ENCODE peak calls at places on chromosomes 7 and 10, in seven cellular contexts. F, E, W, X, L, U and Q are unnamed samples.

GRCh38 chr10:60460058-60460457 is 70.4 kb upstream of the ANK3 start:
- DNase-seq in E (no peak), L (no peak), W (no peak), X (no peak), U (no peak), F (no peak), Q (no peak)

GRCh38 chr10:75347211-75347610 is 54.4 kb downstream of the ZNF503 start:
- DNase-seq in L (no peak), W (no peak), X (no peak), U (no peak), F (no peak), E (no peak), Q (no peak)

GRCh38 chr10:12965571-12965970 is 35.9 kb downstream of the CCDC3 start:
- DNase-seq in U (no peak), X (no peak), L (no peak), W (no peak), F (no peak), E (no peak), Q (no peak)

GRCh38 chr10:25492040-25492439 is 317.2 kb downstream of the GPR158 start:
- DNase-seq in E (no peak), U (no peak), W (no peak), X (no peak), L (no peak), F (no peak), Q (no peak)

GRCh38 chr7:140360697-140361229 is 37.6 kb downstream of the SLC37A3 start:
- DNase-seq in U (no peak), E (no peak), W (no peak), F (no peak), L (no peak), X (no peak), Q (no peak)

GRCh38 chr10:49649294-49649693 is 30.2 kb upstream of the C10orf53 start:
- DNase-seq in L (no peak), E (no peak), F (no peak), U (no peak), W (no peak), X (no peak), Q (no peak)

GRCh38 chr10:34954142-34954541 is 136.0 kb downstream of the CUL2 start:
- DNase-seq in U (no peak), X (peak; percentile 94), L (no peak), E (no peak), F (peak; percentile 90), W (no peak), Q (no peak)

GRCh38 chr7:136845899-136846465 is 22.5 kb upstream of the CHRM2 start:
- DNase-seq in F (no peak), W (no peak), U (no peak), X (no peak), L (no peak), E (no peak), Q (no peak)

GRCh38 chr7:31688347-31688746 is 1.3 kb downstream of the PPP1R17 start:
- DNase-seq in X (no peak), U (no peak), E (no peak), F (no peak), L (no peak), W (no peak), Q (peak; percentile 71)

GRCh38 chr10:97499561-97500296 is 1.0 kb downstream of the UBTD1 start:
- DNase-seq in U (peak; percentile 77), E (peak; percentile 82), L (no peak), X (peak; percentile 71), F (peak; percentile 84), W (no peak), Q (no peak)

GRCh38 chr10:29140991-29141390 is 147.9 kb upstream of the LYZL1 start:
- DNase-seq in U (no peak), E (no peak), F (no peak), W (no peak), X (no peak), L (no peak), Q (no peak)

GRCh38 chr10:103241262-103242011 is 4.2 kb upstream of the RPEL1 start:
- DNase-seq in F (peak; percentile 79), X (peak; percentile 81), U (no peak), L (no peak), E (no peak), W (no peak), Q (no peak)

GRCh38 chr10:105259201-105259600 is 618.1 kb downstream of the SORCS3 start:
- DNase-seq in W (no peak), E (no peak), X (no peak), F (no peak), U (no peak), L (no peak), Q (no peak)

GRCh38 chr10:123301077-123301875 is 147.1 kb downstream of the BUB3 start:
- DNase-seq in F (no peak), W (no peak), U (no peak), L (peak; percentile 15), E (peak; percentile 17), X (no peak), Q (no peak)

GRCh38 chr7:75980865-75981449 is 13.4 kb downstream of the TMEM120A start:
- DNase-seq in U (no peak), W (no peak), F (peak; percentile 48), X (no peak), E (no peak), L (no peak), Q (no peak)

GRCh38 chr10:72267819-72268404 is 5.8 kb upstream of the DDIT4 start:
- DNase-seq in U (no peak), F (no peak), L (no peak), E (no peak), W (no peak), X (no peak), Q (no peak)

GRCh38 chr10:63491558-63492316 is 26.0 kb upstream of the JMJD1C start:
- DNase-seq in F (no peak), L (no peak), E (no peak), X (peak; percentile 43), W (no peak), U (peak; percentile 76), Q (no peak)

GRCh38 chr10:47336387-47337134 is 11.6 kb upstream of the RBP3 start:
- DNase-seq in X (no peak), F (peak; percentile 34), U (no peak), E (no peak), L (no peak), W (no peak), Q (no peak)

GRCh38 chr7:159147687-159148086 is 3.0 kb upstream of the VIPR2 start:
- DNase-seq in E (no peak), X (no peak), W (no peak), L (no peak), U (no peak), F (no peak), Q (no peak)

GRCh38 chr7:93375603-93376002 is 143.4 kb downstream of the VPS50 start:
- DNase-seq in E (no peak), U (no peak), W (peak; percentile 23), X (no peak), L (no peak), F (no peak), Q (no peak)

GRCh38 chr10:95767884-95768556 is 12.1 kb downstream of the ENTPD1 start:
- DNase-seq in X (no peak), U (no peak), F (no peak), W (no peak), E (peak; percentile 25), L (no peak), Q (no peak)
- H3K4me3 ChIP-seq in X (no peak overlapping the region), U (no peak overlapping the region), F (no peak overlapping the region), W (no peak overlapping the region), E (no peak overlapping the region), L (no peak overlapping the region), Q (no peak overlapping the region)

DNA sequence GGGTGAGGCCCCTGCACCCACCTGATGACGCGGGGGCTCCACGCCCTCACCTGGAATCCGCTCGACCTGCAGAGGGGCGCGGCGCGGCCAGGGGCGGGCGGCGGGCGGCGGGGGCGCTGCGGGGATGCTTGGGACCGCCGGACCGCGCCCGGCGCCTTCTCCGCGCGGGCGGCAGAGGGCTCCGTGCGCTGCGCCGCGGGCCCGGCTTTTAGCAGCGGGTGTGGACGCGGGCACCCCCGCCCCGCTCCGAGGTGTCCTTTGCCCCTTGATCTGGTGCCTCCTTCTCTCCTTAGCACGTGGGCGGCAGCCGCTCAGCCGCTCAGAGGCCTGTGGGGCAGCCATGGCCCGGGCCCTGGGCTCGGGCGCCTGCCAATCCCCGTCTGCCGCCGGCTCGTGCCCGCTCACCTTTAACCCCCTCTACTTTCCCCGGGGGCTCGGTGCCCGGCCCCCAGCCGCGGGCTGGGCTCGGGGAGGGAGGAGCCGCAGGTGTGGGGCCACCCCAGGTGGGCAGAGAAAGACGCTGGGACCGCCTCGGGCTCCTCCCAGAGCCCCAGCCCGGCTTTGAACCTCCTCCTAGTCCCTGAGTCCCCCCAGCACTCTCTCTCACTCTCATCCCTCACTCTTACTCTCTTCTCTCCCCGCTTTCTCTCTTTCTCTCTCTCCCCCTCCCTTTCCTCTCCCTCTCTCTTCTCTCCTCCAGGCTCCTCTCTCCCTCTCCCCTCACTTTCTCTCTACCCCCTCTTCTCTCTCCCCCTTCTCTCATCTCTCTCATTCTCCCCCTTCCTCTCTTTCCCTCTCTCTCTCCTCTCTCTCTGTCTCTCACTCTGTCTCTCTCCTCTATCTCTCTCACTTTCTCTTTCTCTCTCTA is 19.7 kb upstream of the VPS37D start:
- DNase-seq in W (no peak), U (no peak), F (no peak), L (no peak), E (no peak), X (no peak), Q (no peak)
- TF ChIP-seq CTCF in W (no peak), U (no peak), F (no peak), L (no peak), E (peak; percentile 14), X (no peak), Q (no peak)

DNA sequence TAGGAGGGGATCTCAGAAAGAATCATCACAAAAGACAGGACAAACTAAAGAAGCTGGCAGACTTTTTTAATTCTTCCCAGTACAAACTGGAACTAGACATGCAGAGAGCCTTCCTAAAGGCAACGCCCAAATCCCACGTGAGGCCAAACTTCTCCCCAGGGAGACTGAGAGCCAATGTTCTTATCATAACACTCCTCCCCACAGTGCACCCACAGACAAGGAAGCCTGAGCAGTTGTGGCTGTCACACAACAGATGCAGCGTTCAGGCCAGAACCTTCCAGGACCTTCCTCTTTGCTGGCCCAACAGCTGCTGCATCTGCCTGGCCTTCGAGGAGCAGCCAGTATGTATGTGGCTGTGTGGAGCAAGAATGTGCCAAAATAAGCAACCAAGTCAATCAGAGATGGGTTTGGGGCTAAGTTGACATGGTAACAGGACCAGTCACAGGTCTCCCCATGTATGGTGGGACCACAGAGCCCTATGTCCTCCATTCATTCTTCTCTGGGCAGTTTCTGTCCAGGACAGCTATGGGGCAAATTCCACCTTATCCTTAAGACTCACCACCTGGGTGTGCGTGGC is 34.9 kb downstream of the SRPK2 start:
- DNase-seq in W (no peak), F (no peak), X (no peak), E (peak; percentile 60), L (no peak), U (peak; percentile 20), Q (no peak)
- H3K4me3 ChIP-seq in W (no peak overlapping the region), F (no peak overlapping the region), X (no peak overlapping the region), E (no peak overlapping the region), L (no peak overlapping the region), U (no peak overlapping the region), Q (no peak overlapping the region)

GRCh38 chr7:229184-229964 is 37.0 kb downstream of the FAM20C start:
- DNase-seq in E (peak; percentile 75), F (no peak), X (no peak), W (no peak), U (peak; percentile 88), L (no peak), Q (no peak)

GRCh38 chr7:230274-230673 is 37.9 kb downstream of the FAM20C start:
- DNase-seq in L (no peak), U (no peak), X (no peak), E (no peak), F (no peak), W (no peak), Q (no peak)

GRCh38 chr7:232571-233455 is 40.4 kb downstream of the FAM20C start:
- DNase-seq in W (no peak), X (no peak), U (no peak), L (no peak), E (no peak), F (no peak), Q (no peak)

GRCh38 chr7:231858-232246 is 39.5 kb downstream of the FAM20C start:
- DNase-seq in F (no peak), U (no peak), L (no peak), E (no peak), X (no peak), W (no peak), Q (no peak)

GRCh38 chr7:231030-231857 is 38.9 kb downstream of the FAM20C start:
- DNase-seq in W (no peak), E (no peak), F (no peak), U (no peak), X (no peak), L (no peak), Q (no peak)
- TF ChIP-seq CTCF in W (no peak), E (peak; percentile 27), F (no peak), U (peak; percentile 28), X (no peak), L (no peak), Q (peak; percentile 11)